ENCODE peak calls at places on chromosomes 13 and 19, in four cellular contexts. J is suprapubic skin, Y is left ventricle myocardium inferior, W is right cardiac atrium. V is an unnamed sample.

GRCh38 chr19:16571689-16572331 is 405 bp downstream of the SLC35E1 start:
- DNase-seq in W (no peak), Y (no peak), J (no peak), V (no peak)

GRCh38 chr13:61414686-61415664 is 674 bp downstream of the PCDH20 start:
- DNase-seq in W (peak; percentile 74), Y (peak; percentile 28), J (no peak), V (peak; percentile 44)

GRCh38 chr13:107600986-107601385 is 614.4 kb downstream of the LIG4 start:
- DNase-seq in W (no peak), Y (no peak), J (no peak), V (no peak)

GRCh38 chr13:112994084-112994780 is 25.2 kb downstream of the MCF2L start:
- DNase-seq in W (no peak), Y (no peak), J (no peak), V (no peak)

GRCh38 chr19:7924651-7925170 is 1.2 kb downstream of the CTXN1 start:
- DNase-seq in W (peak; percentile 68), Y (no peak), J (no peak), V (no peak)

GRCh38 chr19:5397804-5398692 is 57.2 kb upstream of the ZNRF4 start:
- DNase-seq in W (no peak), Y (no peak), J (no peak), V (no peak)

GRCh38 chr19:1767464-1767933 is 14.2 kb downstream of the ONECUT3 start:
- DNase-seq in Y (peak; percentile 33), J (no peak), W (peak; percentile 71), V (no peak)

GRCh38 chr13:99797716-99798115 is 173.9 kb downstream of the ZIC5 start:
- DNase-seq in J (no peak), Y (no peak), W (no peak), V (no peak)

GRCh38 chr13:100512422-100512821 is 76.2 kb downstream of the GGACT start:
- DNase-seq in W (no peak), Y (no peak), J (no peak), V (no peak)

GRCh38 chr13:61727714-61728275 is 312.1 kb upstream of the PCDH20 start:
- DNase-seq in Y (no peak), W (no peak), J (no peak), V (no peak)

GRCh38 chr13:102708991-102709390 is 14.1 kb upstream of the METTL21C start:
- DNase-seq in W (no peak), J (no peak), Y (no peak), V (no peak)

GRCh38 chr13:80716610-80717081 is 375.7 kb upstream of the SPRY2 start:
- DNase-seq in W (peak; percentile 63), Y (no peak), J (no peak), V (no peak)

GRCh38 chr19:32642771-32643170 is 32.2 kb downstream of the ANKRD27 start:
- DNase-seq in W (no peak), Y (no peak), J (no peak), V (no peak)

GRCh38 chr19:16051254-16052025 is 24.9 kb upstream of the TPM4 start:
- DNase-seq in Y (no peak), W (no peak), J (no peak), V (no peak)

GRCh38 chr19:9672893-9673292 is 2.0 kb downstream of the ZNF562 start:
- DNase-seq in Y (no peak), W (no peak), J (no peak), V (no peak)
- H3K4me3 ChIP-seq in Y (no peak overlapping the region), W (no peak overlapping the region), J (no peak overlapping the region), V (no peak overlapping the region)

GRCh38 chr19:45494261-45494916 is 2.5 kb downstream of the RTN2 start:
- DNase-seq in Y (no peak), W (peak; percentile 57), J (no peak), V (no peak)

GRCh38 chr19:45497791-45498190 is 452 bp upstream of the PPM1N start:
- DNase-seq in J (no peak), W (peak; percentile 51), Y (no peak), V (no peak)

GRCh38 chr19:45495178-45495577 is 1.7 kb downstream of the RTN2 start:
- DNase-seq in W (no peak), J (no peak), Y (no peak), V (no peak)

GRCh38 chr19:45498411-45499195 is at the start of gene PPM1N:
- DNase-seq in J (no peak), W (peak; percentile 73), Y (no peak), V (no peak)

GRCh38 chr19:45496349-45496953 is 396 bp downstream of the RTN2 start:
- DNase-seq in Y (no peak), W (peak; percentile 83), J (no peak), V (no peak)
- H3K4me1 ChIP-seq in Y (peaks cover 53% of the 10 kb centered on the region), W (peaks cover 6% of the 10 kb centered on the region), J (peaks cover 54% of the 10 kb centered on the region), V (peaks cover 11% of the 10 kb centered on the region)

DNA sequence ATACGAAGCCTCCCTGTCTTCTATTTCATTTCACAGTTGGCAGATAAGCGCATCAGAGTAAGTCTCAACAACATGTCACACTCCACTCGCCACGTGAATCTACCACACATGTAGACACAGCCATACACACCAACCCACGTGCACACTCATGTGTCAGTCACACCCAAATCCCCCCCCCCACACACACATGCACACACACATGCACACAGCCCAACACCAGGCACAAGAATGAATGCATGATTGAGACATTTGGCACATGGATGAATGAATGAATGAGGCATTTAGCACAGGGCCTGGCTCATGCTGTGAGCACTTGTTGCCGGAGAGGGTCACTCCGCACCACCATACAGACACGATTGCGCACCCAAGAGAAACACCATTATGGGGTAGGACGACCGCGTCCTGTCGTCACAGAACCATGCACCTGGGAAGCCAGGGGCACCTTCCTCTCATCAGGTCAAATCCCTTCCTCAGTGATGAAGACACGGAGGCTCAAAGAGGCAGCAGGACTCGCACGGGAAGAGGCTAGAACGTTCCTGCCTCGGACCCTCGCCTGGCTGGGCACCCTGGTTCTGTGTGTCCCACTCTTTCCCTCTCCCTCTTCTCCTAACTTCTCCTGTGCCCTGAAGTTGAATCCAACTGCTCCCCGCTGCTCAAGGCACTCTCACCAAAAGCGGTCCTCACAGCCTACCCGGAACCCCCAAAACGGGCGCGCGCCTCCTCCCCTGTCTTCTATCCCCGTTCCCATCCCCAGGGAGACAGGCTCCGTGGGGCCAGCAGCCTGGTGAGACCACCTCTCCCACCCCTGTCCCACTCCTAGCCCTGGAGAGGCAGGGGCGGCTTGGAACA is 1.4 kb downstream of the MEIS3 start:
- DNase-seq in J (no peak), Y (no peak), W (no peak), V (no peak)
- H3K4me3 ChIP-seq in J (peak overlapping the region; percentile 55), Y (peak overlapping the region; percentile 63), W (peak overlapping the region; percentile 83), V (peak overlapping the region; percentile 59)

GRCh38 chr13:51815848-51816247 is 11.9 kb upstream of the DHRS12 start:
- DNase-seq in W (no peak), Y (no peak), J (no peak), V (no peak)

GRCh38 chr13:51818276-51818675 is 14.3 kb upstream of the DHRS12 start:
- DNase-seq in Y (no peak), W (no peak), J (no peak), V (no peak)

GRCh38 chr13:51817717-51818116 is 13.8 kb upstream of the DHRS12 start:
- DNase-seq in J (no peak), Y (no peak), W (no peak), V (no peak)

GRCh38 chr13:51814825-51815650 is 11.1 kb upstream of the DHRS12 start:
- DNase-seq in Y (peak; percentile 52), W (no peak), J (no peak), V (no peak)

GRCh38 chr13:51816604-51817254 is 12.8 kb upstream of the DHRS12 start:
- DNase-seq in W (no peak), Y (no peak), J (no peak), V (no peak)
- H3K4me1 ChIP-seq in W (peaks cover 7% of the 10 kb centered on the region), Y (peaks cover 34% of the 10 kb centered on the region), J (peaks cover 31% of the 10 kb centered on the region), V (peaks cover 8% of the 10 kb centered on the region)

GRCh38 chr13:45310341-45311138 is 30.4 kb downstream of the TPT1 start:
- DNase-seq in Y (no peak), W (no peak), J (no peak), V (no peak)
- H3K4me3 ChIP-seq in Y (peak overlapping the region; percentile 70), W (peak overlapping the region; percentile 50), J (peak overlapping the region; percentile 53), V (no peak overlapping the region)

DNA sequence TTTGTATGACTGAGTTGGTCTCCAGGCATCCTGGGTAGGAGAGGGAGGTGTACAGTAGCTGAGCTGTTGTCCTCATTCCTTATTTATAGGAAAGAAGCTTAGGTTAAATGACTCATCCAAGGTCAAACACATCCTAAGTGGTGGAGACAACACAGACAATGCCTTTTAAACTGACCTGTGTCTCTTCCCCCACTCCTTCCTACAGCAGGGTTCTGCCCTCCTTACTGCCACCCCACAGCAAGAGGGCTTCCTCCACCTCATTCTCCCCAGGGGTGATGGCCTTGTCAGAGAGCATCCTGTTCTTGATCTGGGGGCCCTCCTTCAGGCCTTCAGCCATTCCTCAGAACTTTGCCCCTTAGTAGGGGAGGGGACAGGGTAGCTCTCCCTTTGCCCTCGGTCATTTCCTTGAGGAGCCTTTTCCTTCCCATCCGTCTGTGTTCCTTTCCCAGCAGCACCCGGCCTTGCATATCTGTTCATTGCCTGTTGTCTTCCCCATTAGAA is 48.2 kb upstream of the GPI start:
- DNase-seq in W (no peak), Y (no peak), J (no peak), V (no peak)
- H3K4me1 ChIP-seq in W (peaks cover 32% of the 10 kb centered on the region), Y (peaks cover 78% of the 10 kb centered on the region), J (peaks cover 49% of the 10 kb centered on the region), V (peaks cover 38% of the 10 kb centered on the region)

DNA sequence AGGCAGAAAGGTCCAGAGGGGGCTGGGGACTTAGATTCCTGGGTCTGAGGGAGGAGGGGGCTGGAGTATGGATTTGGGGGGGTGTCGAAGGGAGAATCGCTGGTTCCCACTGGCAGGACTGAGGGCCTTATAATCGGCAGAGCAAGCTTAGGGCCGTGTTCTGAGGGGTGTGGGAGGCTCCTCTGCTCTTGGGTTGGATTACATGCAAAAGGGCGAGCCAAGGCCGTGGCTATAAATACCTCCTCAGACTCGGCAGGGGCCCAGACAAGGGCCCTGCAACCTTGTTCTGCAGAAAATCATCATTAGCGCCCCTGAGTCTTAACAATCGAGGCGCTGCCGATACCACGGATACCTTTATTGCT is 707 bp upstream of the MAMSTR start:
- DNase-seq in W (no peak), Y (peak; percentile 44), J (no peak), V (no peak)
- H3K4me3 ChIP-seq in W (peak overlapping the region; percentile 13), Y (peak overlapping the region; percentile 64), J (peak overlapping the region; percentile 52), V (peak overlapping the region; percentile 47)

DNA sequence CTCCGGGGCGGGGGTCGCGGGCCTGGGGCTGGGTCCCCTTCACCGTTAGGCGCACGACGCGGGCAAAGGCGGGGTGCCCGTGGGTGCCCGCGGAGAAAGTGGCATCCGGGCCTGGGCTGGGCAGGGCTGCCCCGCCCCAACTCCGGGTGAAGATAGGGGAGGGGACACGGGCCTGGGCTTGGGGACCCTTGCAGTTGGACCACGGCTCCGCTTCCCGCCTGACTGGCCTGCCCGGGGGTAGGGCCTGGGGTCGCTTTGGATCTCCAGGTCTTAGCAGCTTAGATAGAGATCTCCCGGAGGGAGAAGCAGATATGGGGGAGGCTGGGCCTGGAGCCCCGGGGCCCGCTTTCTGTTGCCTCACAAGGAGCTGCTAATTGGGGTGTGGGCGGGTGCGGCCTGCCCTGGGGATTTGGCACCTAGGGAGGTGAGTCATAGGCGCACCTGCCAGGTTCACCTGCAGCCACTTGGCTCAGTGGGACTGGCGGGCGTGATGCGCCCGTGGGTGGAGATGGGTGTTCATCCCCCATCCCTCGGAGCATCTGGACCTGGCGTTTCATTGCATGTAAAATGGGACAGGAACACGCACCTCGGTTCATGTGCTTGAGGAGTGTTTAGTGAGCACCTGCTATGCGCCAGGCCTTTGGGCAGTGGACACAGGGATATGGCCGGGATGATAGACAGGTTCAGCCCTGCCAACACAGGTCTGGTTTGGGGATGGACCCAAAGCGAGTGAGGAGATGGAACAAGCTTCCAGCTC is 628 bp downstream of the MAP1S start:
- DNase-seq in Y (no peak), W (no peak), J (no peak), V (no peak)
- H3K4me1 ChIP-seq in Y (peaks cover 63% of the 10 kb centered on the region), W (peaks cover 15% of the 10 kb centered on the region), J (peaks cover 47% of the 10 kb centered on the region), V (peaks cover 5% of the 10 kb centered on the region)